ENCODE peak calls at places on chromosomes 11 and 22, in four cellular contexts. C is K562, X is GM12878, S is HepG2. U is an unnamed sample.

GRCh38 chr22:38850941-38851849 is 7.4 kb upstream of the NPTXR start:
- DNase-seq in C (no peak), X (no peak), S (no peak), U (peak; percentile 36)

GRCh38 chr11:96311120-96311568 is 31.9 kb downstream of the MAML2 start:
- DNase-seq in C (no peak), X (no peak), S (no peak), U (no peak)

GRCh38 chr11:57500926-57501325 is 14.6 kb downstream of the SLC43A1 start:
- DNase-seq in C (no peak), X (no peak), S (no peak), U (no peak)

GRCh38 chr11:60305906-60306619 is 21.0 kb upstream of the MS4A6E start:
- DNase-seq in C (no peak), X (no peak), S (no peak), U (no peak)

GRCh38 chr11:15127341-15127740 is 12.6 kb downstream of the INSC start:
- DNase-seq in C (no peak), X (no peak), S (no peak), U (no peak)

GRCh38 chr11:130839950-130840666 is 76.2 kb downstream of the SNX19 start:
- DNase-seq in C (no peak), X (no peak), S (no peak), U (no peak)

GRCh38 chr11:91396243-91397133 is 828.1 kb upstream of the FAT3 start:
- DNase-seq in C (no peak), X (no peak), S (peak; percentile 82), U (peak; percentile 51)

GRCh38 chr11:44835979-44836378 is 109.2 kb downstream of the TSPAN18 start:
- DNase-seq in C (no peak), X (no peak), S (no peak), U (no peak)

GRCh38 chr11:12114487-12115033 is 4.2 kb downstream of the MICAL2 start:
- DNase-seq in C (peak; percentile 50), X (no peak), S (no peak), U (no peak)

GRCh38 chr11:86386791-86387190 is 12.1 kb downstream of the CCDC81 start:
- DNase-seq in C (no peak), X (no peak), S (no peak), U (no peak)

GRCh38 chr22:36417281-36417686 is 29.5 kb upstream of the MYH9 start:
- DNase-seq in C (no peak), X (no peak), S (no peak), U (no peak)

GRCh38 chr11:12161603-12162350 is 51.4 kb downstream of the MICAL2 start:
- DNase-seq in C (no peak), X (no peak), S (no peak), U (no peak)

GRCh38 chr11:4191031-4191571 is 96.5 kb downstream of the RRM1 start:
- DNase-seq in C (no peak), X (no peak), S (no peak), U (no peak)

GRCh38 chr22:36569999-36570398 is 41.0 kb upstream of the EIF3D start:
- DNase-seq in C (peak; percentile 15), X (no peak), S (peak; percentile 18), U (peak; percentile 29)

GRCh38 chr11:83475741-83476140 is 189.6 kb upstream of the CCDC90B start:
- DNase-seq in C (no peak), X (no peak), S (no peak), U (no peak)

GRCh38 chr11:27118371-27118770 is 77.8 kb downstream of the BBOX1 start:
- DNase-seq in C (no peak), X (no peak), S (no peak), U (no peak)

GRCh38 chr11:77747381-77747969 is 73.0 kb downstream of the RSF1 start:
- DNase-seq in C (no peak), X (no peak), S (no peak), U (no peak)

GRCh38 chr11:119717839-119718534 is 11.0 kb downstream of the NECTIN1 start:
- DNase-seq in C (no peak), X (no peak), S (peak; percentile 13), U (no peak)

GRCh38 chr11:76652989-76653673 is 17.4 kb downstream of the LRRC32 start:
- DNase-seq in C (no peak), X (no peak), S (no peak), U (no peak)
- TF ChIP-seq CEBPB in C (no peak), X (no peak), S (no peak), U (no peak)

GRCh38 chr11:129785383-129786111 is 30.1 kb upstream of the TMEM45B start:
- DNase-seq in C (no peak), X (no peak), S (peak; percentile 41), U (no peak)

GRCh38 chr11:129791515-129791914 is 24.1 kb upstream of the TMEM45B start:
- DNase-seq in C (no peak), X (no peak), S (peak; percentile 67), U (no peak)

GRCh38 chr11:129788278-129788677 is 27.4 kb upstream of the TMEM45B start:
- DNase-seq in C (no peak), X (no peak), S (no peak), U (no peak)

GRCh38 chr11:129790131-129790530 is 25.5 kb upstream of the TMEM45B start:
- DNase-seq in C (no peak), X (no peak), S (no peak), U (no peak)

GRCh38 chr11:129787518-129787917 is 28.1 kb upstream of the TMEM45B start:
- DNase-seq in C (no peak), X (no peak), S (no peak), U (no peak)
- TF ChIP-seq JUNB in C (no peak), X (no peak), S (no peak), U (no peak)

GRCh38 chr11:128572965-128573364 is 14.4 kb downstream of the ETS1 start:
- DNase-seq in C (no peak), X (no peak), S (no peak), U (no peak)
- TF ChIP-seq CEBPB in C (no peak), X (no peak), S (no peak), U (no peak)

DNA sequence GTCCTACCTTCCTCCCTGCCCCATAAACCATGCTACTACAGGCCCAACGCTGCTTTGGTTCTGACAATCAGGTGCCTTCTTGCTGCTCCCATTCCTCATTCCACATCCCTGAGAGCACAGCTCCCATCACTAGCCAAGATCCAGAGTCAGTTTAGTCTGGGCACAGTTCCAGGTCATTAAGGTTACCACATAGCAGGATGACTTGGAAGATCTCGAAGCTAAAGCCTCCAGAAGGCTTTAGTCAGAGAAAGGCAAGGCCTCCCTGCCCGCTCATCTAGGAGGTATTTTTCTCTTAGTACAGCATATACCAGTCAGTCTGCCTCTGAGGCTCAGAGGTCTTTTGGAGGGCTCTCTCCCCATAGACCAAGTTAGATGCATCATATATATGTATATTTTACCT is 30.3 kb downstream of the TRIM66 start:
- DNase-seq in C (no peak), X (no peak), S (no peak), U (peak; percentile 55)
- TF ChIP-seq JUNB in C (no peak), X (no peak), S (no peak), U (no peak)

GRCh38 chr22:41857160-41857859 is 24.4 kb downstream of the SREBF2 start:
- DNase-seq in C (peak; percentile 63), X (peak; percentile 46), S (peak; percentile 38), U (peak; percentile 71)
- TF ChIP-seq CEBPB in C (no peak), X (no peak), S (no peak), U (no peak)

GRCh38 chr22:39905686-39906085 is 4.8 kb downstream of the GRAP2 start:
- DNase-seq in C (no peak), X (no peak), S (no peak), U (no peak)
- TF ChIP-seq JUNB in C (no peak), X (no peak), S (no peak), U (no peak)

GRCh38 chr22:27801197-27801615 is 350 bp downstream of the MN1 start:
- DNase-seq in C (no peak), X (no peak), S (no peak), U (peak; percentile 3)
- TF ChIP-seq CEBPB in C (no peak), X (no peak), S (no peak), U (no peak)